ENCODE peak calls at places on chromosomes 7 and 10, in eight cellular contexts. R, C, Q, Z, W, F, T and H are unnamed samples.

GRCh38 chr10:25531662-25532061 is 356.9 kb downstream of the GPR158 start:
- DNase-seq in W (no peak), R (no peak), T (no peak), Q (no peak), F (no peak), C (no peak), Z (no peak), H (no peak)

GRCh38 chr10:3045471-3046209 is 21.7 kb upstream of the PFKP start:
- DNase-seq in R (peak), T (no peak), F (peak), W (peak), Z (no peak), C (no peak), Q (no peak), H (no peak)

GRCh38 chr7:157239571-157240270 is 97.1 kb upstream of the DNAJB6 start:
- DNase-seq in C (no peak), Q (no peak), R (no peak), Z (no peak), W (no peak), T (no peak), F (no peak), H (no peak)

GRCh38 chr10:49398000-49398861 is 2.3 kb upstream of the DRGX start:
- DNase-seq in R (peak), Q (peak), C (no peak), W (peak), Z (peak), T (peak), F (peak), H (no peak)

GRCh38 chr10:119762805-119763798 is 37.3 kb downstream of the INPP5F start:
- DNase-seq in Z (no peak), T (no peak), W (no peak), C (no peak), R (no peak), Q (no peak), F (no peak), H (no peak)

GRCh38 chr10:17713133-17713532 is 38.9 kb upstream of the TMEM236 start:
- DNase-seq in Q (no peak), W (peak), F (peak), Z (no peak), R (no peak), T (no peak), C (no peak), H (no peak)

GRCh38 chr7:159093351-159093971 is 51.2 kb downstream of the VIPR2 start:
- DNase-seq in Q (no peak), W (no peak), R (no peak), F (no peak), C (no peak), Z (no peak), T (no peak), H (no peak)

GRCh38 chr10:28263136-28263857 is 39.6 kb downstream of the MPP7 start:
- DNase-seq in T (no peak), Z (no peak), Q (no peak), W (peak), R (peak), F (no peak), C (no peak), H (no peak)

GRCh38 chr10:27661511-27662286 is 83.9 kb downstream of the MKX start:
- DNase-seq in C (no peak), F (no peak), R (no peak), Q (no peak), Z (no peak), W (no peak), T (no peak), H (no peak)

GRCh38 chr7:45710271-45711160 is 136.3 kb downstream of the ADCY1 start:
- DNase-seq in W (no peak), C (no peak), Q (no peak), F (no peak), T (no peak), R (no peak), Z (no peak), H (no peak)

GRCh38 chr7:95304990-95305389 is 19.3 kb downstream of the PON1 start:
- DNase-seq in Z (no peak), T (no peak), F (no peak), W (no peak), Q (no peak), R (no peak), C (no peak), H (no peak)

GRCh38 chr10:84049300-84050015 is 89.9 kb upstream of the GHITM start:
- DNase-seq in Z (no peak), T (no peak), R (no peak), F (no peak), C (no peak), Q (no peak), W (no peak), H (no peak)